ENCODE peak calls at places on chromosomes 4 and X, in eight cellular contexts. B is left lung, A is thoracic aorta, W is astrocyte of the spinal cord, E is stomach, J is iPS DF 6.9, I is H1, C is upper lobe of right lung. Q is an unnamed sample.

GRCh38 chrX:1578511-1579173 is 12.8 kb upstream of the AKAP17A start:
- DNase-seq in B (no peak), A (no peak), W (no peak), E (no peak), J (no peak), I (no peak), C (no peak), Q (no peak)

GRCh38 chrX:16138108-16138427 is 14.7 kb downstream of the GRPR start:
- DNase-seq in B (no peak), A (no peak), W (no peak), E (no peak), J (no peak), I (no peak), C (no peak), Q (no peak)

GRCh38 chr4:3671571-3672464 is 94.4 kb upstream of the ADRA2C start:
- DNase-seq in B (peak), A (no peak), W (no peak), E (no peak), J (no peak), I (no peak), C (peak), Q (no peak)

GRCh38 chr4:124884316-124884715 is 171.8 kb upstream of the ANKRD50 start:
- DNase-seq in B (no peak), A (no peak), W (no peak), E (no peak), J (no peak), I (no peak), C (no peak), Q (no peak)

GRCh38 chr4:37438880-37439279 is 194.3 kb downstream of the NWD2 start:
- DNase-seq in B (no peak), A (no peak), W (no peak), E (no peak), J (no peak), I (no peak), C (no peak), Q (no peak)

GRCh38 chr4:139454111-139454600 is at the start of gene RAB33B:
- DNase-seq in B (no peak), A (peak), W (no peak), E (no peak), J (no peak), I (no peak), C (no peak), Q (no peak)

GRCh38 chr4:154807042-154807630 is 26.1 kb downstream of the RBM46 start:
- DNase-seq in B (no peak), A (no peak), W (peak), E (no peak), J (no peak), I (no peak), C (no peak), Q (peak)

GRCh38 chr4:67555447-67555846 is 3.1 kb upstream of the STAP1 start:
- DNase-seq in B (no peak), A (no peak), W (no peak), E (no peak), J (no peak), I (no peak), C (no peak), Q (no peak)

GRCh38 chr4:184039963-184040383 is 134.9 kb downstream of the STOX2 start:
- DNase-seq in B (peak), A (no peak), W (no peak), E (no peak), J (no peak), I (no peak), C (peak), Q (no peak)

GRCh38 chr4:150960818-150961217 is 54.3 kb downstream of the LRBA start:
- DNase-seq in B (peak), A (no peak), W (no peak), E (peak), J (peak), I (peak), C (no peak), Q (no peak)

DNA sequence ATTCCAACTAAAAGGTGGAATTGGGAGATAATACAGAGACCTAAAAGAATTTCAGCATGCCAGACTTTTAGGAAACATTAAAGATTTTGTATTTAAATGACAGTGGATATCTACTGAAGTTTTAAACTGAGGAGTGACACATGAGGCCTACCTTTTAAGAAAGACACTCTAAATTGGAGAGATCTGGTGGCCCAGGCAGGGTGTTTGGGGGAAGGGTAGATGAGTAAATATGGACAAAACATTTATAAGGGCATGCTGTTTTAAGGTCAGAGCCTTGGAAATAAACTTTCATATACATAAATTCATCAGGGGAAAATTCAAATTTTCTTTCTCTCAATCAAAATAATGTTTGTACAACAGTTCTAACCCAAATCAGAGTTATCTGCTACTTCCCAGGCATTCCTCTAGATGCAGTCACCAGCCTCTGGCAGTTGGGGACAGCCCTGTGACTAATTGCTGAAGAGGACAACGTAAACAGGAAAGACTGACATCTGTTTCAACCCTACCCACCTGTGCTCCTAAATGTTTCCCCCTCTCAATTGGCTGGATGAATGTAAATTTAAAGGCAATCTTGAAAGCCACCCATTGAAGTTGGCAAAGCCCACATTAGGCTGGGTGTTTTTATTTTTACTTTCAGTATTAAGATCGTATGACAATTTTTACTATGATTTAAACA is 1646.9 kb upstream of the ADGRL3 start:
- DNase-seq in B (no peak), A (no peak), W (no peak), E (no peak), J (no peak), I (no peak), C (no peak), Q (no peak)
- H3K4me3 ChIP-seq in B (no peak), A (peak), W (no peak), E (no peak), J (no peak), I (no peak), C (peak), Q (no peak)

GRCh38 chr4:157443537-157443936 is 223.0 kb downstream of the GRIA2 start:
- DNase-seq in B (peak), A (no peak), W (no peak), E (no peak), J (no peak), I (no peak), C (no peak), Q (no peak)
- H3K4me3 ChIP-seq in B (no peak), A (no peak), W (no peak), E (no peak), J (no peak), I (no peak), C (no peak), Q (no peak)

DNA sequence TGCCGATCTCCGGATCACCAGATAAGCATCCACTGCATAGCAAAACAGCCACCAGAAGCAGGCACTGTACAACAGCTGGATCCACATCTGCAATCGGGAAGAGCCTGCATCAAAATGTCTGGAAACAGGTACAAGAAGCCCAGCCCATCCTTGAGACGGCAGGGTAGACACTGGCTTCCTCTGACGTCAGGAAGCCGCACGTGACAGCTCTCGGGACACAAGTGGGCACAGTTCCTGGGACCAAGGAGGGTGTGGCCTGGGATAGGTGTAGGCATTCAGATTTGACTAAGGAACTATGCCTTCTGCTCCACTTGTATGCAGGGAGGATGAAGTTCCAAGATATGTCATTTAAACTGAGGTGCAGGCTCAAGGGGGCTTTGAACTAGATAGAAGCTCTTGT is 6.3 kb downstream of the GPR143 start:
- DNase-seq in B (no peak), A (no peak), W (no peak), E (no peak), J (no peak), I (no peak), C (no peak), Q (no peak)
- H3K4me3 ChIP-seq in B (no peak), A (no peak), W (no peak), E (no peak), J (no peak), I (no peak), C (no peak), Q (no peak)

GRCh38 chrX:115892787-115893671 is 277.5 kb upstream of the AGTR2 start:
- DNase-seq in B (no peak), A (no peak), W (peak), E (peak), J (no peak), I (no peak), C (no peak), Q (no peak)
- H3K4me3 ChIP-seq in B (no peak), A (no peak), W (peak), E (peak), J (no peak), I (no peak), C (no peak), Q (no peak)

DNA sequence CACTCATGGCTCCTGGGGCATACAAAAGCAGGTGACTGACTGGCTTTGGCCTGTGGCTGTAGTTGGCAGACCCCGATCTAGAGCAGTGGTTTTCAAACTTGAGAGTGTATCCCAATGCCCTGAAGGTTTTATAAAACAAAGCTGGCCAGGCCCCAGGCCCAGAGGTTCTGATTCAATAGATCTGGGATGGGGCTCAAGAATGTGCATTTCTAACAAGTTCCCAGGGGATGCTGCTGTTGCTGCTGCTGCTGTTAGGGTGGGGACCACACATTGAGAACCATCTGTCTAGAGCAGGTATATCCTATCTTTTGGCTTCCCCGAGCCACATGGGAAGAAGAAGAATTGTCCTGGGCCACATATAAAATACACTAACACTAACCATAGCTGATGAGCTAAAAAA is 7.3 kb downstream of the AIFM1 start:
- DNase-seq in B (no peak), A (no peak), W (no peak), E (no peak), J (no peak), I (no peak), C (no peak), Q (no peak)
- H3K4me3 ChIP-seq in B (no peak), A (no peak), W (no peak), E (no peak), J (no peak), I (no peak), C (no peak), Q (no peak)

GRCh38 chrX:112669834-112670233 is 9.9 kb downstream of the LHFPL1 start:
- DNase-seq in B (no peak), A (no peak), W (no peak), E (no peak), J (no peak), I (no peak), C (no peak), Q (no peak)
- H3K4me3 ChIP-seq in B (no peak), A (no peak), W (no peak), E (no peak), J (no peak), I (no peak), C (no peak), Q (no peak)

GRCh38 chr4:77155631-77156345 is 1.2 kb upstream of the CCNG2 start:
- DNase-seq in B (no peak), A (no peak), W (no peak), E (no peak), J (no peak), I (no peak), C (no peak), Q (no peak)
- H3K4me3 ChIP-seq in B (peak), A (peak), W (peak), E (peak), J (no peak), I (peak), C (peak), Q (peak)

GRCh38 chrX:74277320-74277719 is 26.7 kb upstream of the ZCCHC13 start:
- DNase-seq in B (no peak), A (no peak), W (no peak), E (no peak), J (no peak), I (no peak), C (no peak), Q (no peak)

GRCh38 chrX:74277846-74278245 is 26.1 kb upstream of the ZCCHC13 start:
- DNase-seq in B (no peak), A (no peak), W (no peak), E (no peak), J (no peak), I (no peak), C (no peak), Q (no peak)

GRCh38 chrX:74284391-74284952 is 19.5 kb upstream of the ZCCHC13 start:
- DNase-seq in B (no peak), A (no peak), W (no peak), E (no peak), J (no peak), I (no peak), C (no peak), Q (no peak)

GRCh38 chrX:74280759-74281158 is 23.2 kb upstream of the ZCCHC13 start:
- DNase-seq in B (no peak), A (no peak), W (no peak), E (no peak), J (no peak), I (no peak), C (no peak), Q (no peak)
- H3K4me3 ChIP-seq in B (no peak), A (no peak), W (no peak), E (no peak), J (no peak), I (no peak), C (no peak), Q (no peak)

Q was measured in skeletal muscle cell.